ENCODE peak calls at places on chromosomes 16 and 17, in nine cellular contexts. I is tibial artery, Y is foreskin fibroblast, Z is NCI-H1417, U is pulmonary artery endothelial cell, W is EL, R is RWPE1, H is fibroblast of lung, C is PC-9. O is an unnamed sample.
A peak's percentile ranks its signal among the peaks of the same experiment; 100 is the strongest.

GRCh38 chr17:14201087-14201486 is 35.6 kb downstream of the CDRT15 start:
- DNase-seq in I (no peak), Y (no peak), Z (no peak), U (no peak), W (no peak), R (no peak), H (peak; percentile 52), C (no peak), O (no peak)

GRCh38 chr16:85626191-85626951 is 13.2 kb downstream of the GSE1 start:
- DNase-seq in I (no peak), Y (no peak), Z (no peak), U (no peak), W (no peak), R (no peak), H (no peak), C (no peak), O (no peak)

GRCh38 chr16:878071-878784 is 77.7 kb upstream of the GNG13 start:
- DNase-seq in I (no peak), Y (peak; percentile 3), Z (no peak), U (no peak), W (peak; percentile 10), R (no peak), H (peak; percentile 62), C (no peak), O (no peak)

GRCh38 chr16:76268824-76269223 is 8.4 kb upstream of the CNTNAP4 start:
- DNase-seq in I (no peak), Y (no peak), Z (no peak), U (no peak), W (no peak), R (no peak), H (no peak), C (no peak), O (no peak)

GRCh38 chr17:38908676-38909181 is 16.7 kb upstream of the LASP1NB start:
- DNase-seq in I (no peak), Y (no peak), Z (no peak), U (no peak), W (no peak), R (peak; percentile 52), H (no peak), C (no peak), O (no peak)

GRCh38 chr16:6104423-6104822 is 1006.8 kb upstream of the EEF2KMT start:
- DNase-seq in I (no peak), Y (no peak), Z (no peak), U (no peak), W (no peak), R (no peak), H (peak; percentile 42), C (no peak), O (no peak)

GRCh38 chr17:50519141-50519834 is 11.0 kb downstream of the MYCBPAP start:
- DNase-seq in I (no peak), Y (no peak), Z (no peak), U (no peak), W (no peak), R (peak; percentile 73), H (no peak), C (no peak), O (no peak)

GRCh38 chr17:50872710-50873424 is 6.7 kb upstream of the TOB1 start:
- DNase-seq in I (peak; percentile 39), Y (peak; percentile 52), Z (no peak), U (no peak), W (peak; percentile 31), R (no peak), H (peak; percentile 63), C (no peak), O (peak; percentile 62)

GRCh38 chr17:72063262-72063661 is 57.6 kb upstream of the SOX9 start:
- DNase-seq in I (no peak), Y (no peak), Z (peak; percentile 90), U (no peak), W (no peak), R (no peak), H (no peak), C (no peak), O (no peak)

GRCh38 chr16:71320021-71320420 is 30.8 kb upstream of the CMTR2 start:
- DNase-seq in I (no peak), Y (no peak), Z (no peak), U (no peak), W (no peak), R (no peak), H (no peak), C (no peak), O (no peak)

O was measured in gastrocnemius medialis.